ENCODE peak calls at places on chromosomes 7 and 10, in six cellular contexts. One of them, this sample, is unnamed.

GRCh38 chr7:115099906-115100305 is 178.0 kb downstream of the MDFIC start:
- DNase-seq in thoracic aorta: no peak
- DNase-seq in endothelial cell of umbilical vein: peak; percentile 88
- DNase-seq in HCT116: no peak
- DNase-seq in SK-N-SH: no peak
- DNase-seq in fibroblast of lung: peak; percentile 81
- DNase-seq in this sample: no peak

GRCh38 chr7:142528608-142529408 is 220.5 kb upstream of the PRSS1 start:
- DNase-seq in thoracic aorta: no peak
- DNase-seq in endothelial cell of umbilical vein: no peak
- DNase-seq in HCT116: no peak
- DNase-seq in SK-N-SH: no peak
- DNase-seq in fibroblast of lung: no peak
- DNase-seq in this sample: no peak

GRCh38 chr7:135536160-135536559 is 21.6 kb upstream of the NUP205 start:
- DNase-seq in thoracic aorta: no peak
- DNase-seq in endothelial cell of umbilical vein: no peak
- DNase-seq in HCT116: no peak
- DNase-seq in SK-N-SH: no peak
- DNase-seq in fibroblast of lung: peak; percentile 59
- DNase-seq in this sample: no peak

GRCh38 chr10:119394657-119395286 is 147.7 kb downstream of the RGS10 start:
- DNase-seq in thoracic aorta: no peak
- DNase-seq in endothelial cell of umbilical vein: no peak
- DNase-seq in HCT116: no peak
- DNase-seq in SK-N-SH: no peak
- DNase-seq in fibroblast of lung: no peak
- DNase-seq in this sample: no peak

GRCh38 chr10:61900829-61901783 is at the start of gene ARID5B:
- DNase-seq in thoracic aorta: no peak
- DNase-seq in endothelial cell of umbilical vein: peak; percentile 59
- DNase-seq in HCT116: peak; percentile 68
- DNase-seq in SK-N-SH: peak; percentile 68
- DNase-seq in fibroblast of lung: peak; percentile 74
- DNase-seq in this sample: peak; percentile 79

GRCh38 chr7:143381427-143382125 is 431 bp downstream of the ZYX start:
- DNase-seq in thoracic aorta: no peak
- DNase-seq in endothelial cell of umbilical vein: peak; percentile 68
- DNase-seq in HCT116: no peak
- DNase-seq in SK-N-SH: peak; percentile 89
- DNase-seq in fibroblast of lung: peak; percentile 76
- DNase-seq in this sample: peak; percentile 45

GRCh38 chr7:100859856-100860255 is 7.3 kb upstream of the TRIP6 start:
- DNase-seq in thoracic aorta: no peak
- DNase-seq in endothelial cell of umbilical vein: no peak
- DNase-seq in HCT116: no peak
- DNase-seq in SK-N-SH: peak; percentile 38
- DNase-seq in fibroblast of lung: no peak
- DNase-seq in this sample: no peak

GRCh38 chr10:80497187-80498038 is 40.3 kb upstream of the SH2D4B start:
- DNase-seq in thoracic aorta: no peak
- DNase-seq in endothelial cell of umbilical vein: peak; percentile 78
- DNase-seq in HCT116: no peak
- DNase-seq in SK-N-SH: no peak
- DNase-seq in fibroblast of lung: peak; percentile 80
- DNase-seq in this sample: no peak

GRCh38 chr7:24882989-24883631 is 96.9 kb downstream of the OSBPL3 start:
- DNase-seq in thoracic aorta: no peak
- DNase-seq in endothelial cell of umbilical vein: peak; percentile 67
- DNase-seq in HCT116: no peak
- DNase-seq in SK-N-SH: no peak
- DNase-seq in fibroblast of lung: peak; percentile 85
- DNase-seq in this sample: no peak

GRCh38 chr7:41977165-41977651 is 259.8 kb downstream of the GLI3 start:
- DNase-seq in thoracic aorta: no peak
- DNase-seq in endothelial cell of umbilical vein: peak; percentile 65
- DNase-seq in HCT116: peak; percentile 12
- DNase-seq in SK-N-SH: peak; percentile 43
- DNase-seq in fibroblast of lung: peak; percentile 62
- DNase-seq in this sample: peak; percentile 63

GRCh38 chr7:134058980-134059379 is 68.2 kb upstream of the LRGUK start:
- DNase-seq in thoracic aorta: no peak
- DNase-seq in endothelial cell of umbilical vein: no peak
- DNase-seq in HCT116: no peak
- DNase-seq in SK-N-SH: no peak
- DNase-seq in fibroblast of lung: peak; percentile 3
- DNase-seq in this sample: peak; percentile 22

GRCh38 chr7:127974611-127975010 is 56.6 kb downstream of the LRRC4 start:
- DNase-seq in thoracic aorta: no peak
- DNase-seq in endothelial cell of umbilical vein: no peak
- DNase-seq in HCT116: no peak
- DNase-seq in SK-N-SH: no peak
- DNase-seq in fibroblast of lung: no peak
- DNase-seq in this sample: peak; percentile 21

GRCh38 chr10:124313374-124313773 is 105.3 kb downstream of the OAT start:
- DNase-seq in thoracic aorta: no peak
- DNase-seq in endothelial cell of umbilical vein: no peak
- DNase-seq in HCT116: no peak
- DNase-seq in SK-N-SH: no peak
- DNase-seq in fibroblast of lung: no peak
- DNase-seq in this sample: no peak

DNA sequence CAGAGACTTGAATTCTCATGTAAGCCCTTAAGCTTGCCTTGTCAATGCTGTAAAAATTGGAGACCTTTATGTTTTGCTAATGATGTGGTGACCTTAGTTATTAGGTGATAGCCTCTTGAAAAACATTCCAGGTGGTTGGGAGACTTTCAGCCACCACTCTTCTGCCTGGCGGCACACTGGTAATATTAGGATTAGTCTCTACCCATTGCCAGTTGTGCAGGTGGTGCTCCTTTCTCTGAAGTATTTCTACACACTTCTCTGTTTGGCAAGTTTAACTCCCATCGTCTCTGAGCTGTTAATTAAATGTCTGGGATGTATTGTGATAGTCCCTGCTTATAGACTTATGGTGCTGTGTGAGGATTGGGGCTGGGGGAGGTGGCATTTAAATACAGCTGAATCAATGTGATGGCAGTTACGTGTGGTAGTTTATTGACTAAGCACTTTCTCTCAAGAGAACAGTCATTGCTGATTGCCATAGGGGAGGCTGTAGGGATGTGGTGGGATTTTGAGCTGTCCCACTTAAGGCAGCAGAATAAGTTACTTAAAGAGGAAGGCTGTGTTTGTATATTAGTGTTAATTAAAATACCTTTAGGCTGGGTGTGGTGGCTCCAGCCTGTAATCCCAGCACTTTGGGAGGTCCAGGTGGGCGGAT is 61.7 kb downstream of the DAGLB start:
- DNase-seq in thoracic aorta: no peak
- DNase-seq in endothelial cell of umbilical vein: no peak
- DNase-seq in HCT116: no peak
- DNase-seq in SK-N-SH: no peak
- DNase-seq in fibroblast of lung: no peak
- DNase-seq in this sample: no peak
- H3K4me1 ChIP-seq in thoracic aorta: peaks cover 57% of the 10 kb centered on the region
- H3K4me1 ChIP-seq in endothelial cell of umbilical vein: peaks cover 50% of the 10 kb centered on the region
- H3K4me1 ChIP-seq in HCT116: peaks cover 30% of the 10 kb centered on the region
- H3K4me1 ChIP-seq in SK-N-SH: peaks cover 25% of the 10 kb centered on the region
- H3K4me1 ChIP-seq in fibroblast of lung: peaks cover 11% of the 10 kb centered on the region
- H3K4me1 ChIP-seq in this sample: peaks cover 8% of the 10 kb centered on the region

GRCh38 chr7:116804459-116804858 is 57.9 kb upstream of the CAPZA2 start:
- DNase-seq in thoracic aorta: no peak
- DNase-seq in endothelial cell of umbilical vein: no peak
- DNase-seq in HCT116: no peak
- DNase-seq in SK-N-SH: no peak
- DNase-seq in fibroblast of lung: no peak
- DNase-seq in this sample: no peak
- H3K4me1 ChIP-seq in thoracic aorta: peaks cover 16% of the 10 kb centered on the region
- H3K4me1 ChIP-seq in endothelial cell of umbilical vein: peaks cover 22% of the 10 kb centered on the region
- H3K4me1 ChIP-seq in HCT116: peaks cover 76% of the 10 kb centered on the region
- H3K4me1 ChIP-seq in SK-N-SH: peaks cover 17% of the 10 kb centered on the region
- H3K4me1 ChIP-seq in fibroblast of lung: peaks cover 13% of the 10 kb centered on the region
- H3K4me1 ChIP-seq in this sample: peaks cover 17% of the 10 kb centered on the region

GRCh38 chr10:50574305-50574704 is 49.5 kb downstream of the SGMS1 start:
- DNase-seq in thoracic aorta: no peak
- DNase-seq in endothelial cell of umbilical vein: no peak
- DNase-seq in HCT116: no peak
- DNase-seq in SK-N-SH: no peak
- DNase-seq in fibroblast of lung: no peak
- DNase-seq in this sample: no peak
- H3K4me1 ChIP-seq in thoracic aorta: peaks cover 40% of the 10 kb centered on the region
- H3K4me1 ChIP-seq in endothelial cell of umbilical vein: no peaks in the 10 kb centered on the region
- H3K4me1 ChIP-seq in HCT116: peaks cover 5% of the 10 kb centered on the region
- H3K4me1 ChIP-seq in SK-N-SH: peaks cover 25% of the 10 kb centered on the region
- H3K4me1 ChIP-seq in fibroblast of lung: peaks cover 9% of the 10 kb centered on the region
- H3K4me1 ChIP-seq in this sample: peaks cover 7% of the 10 kb centered on the region

GRCh38 chr10:132409667-132410028 is 12.6 kb downstream of the PWWP2B start:
- DNase-seq in thoracic aorta: no peak
- DNase-seq in endothelial cell of umbilical vein: no peak
- DNase-seq in HCT116: no peak
- DNase-seq in SK-N-SH: no peak
- DNase-seq in fibroblast of lung: no peak
- DNase-seq in this sample: no peak
- H3K4me1 ChIP-seq in thoracic aorta: peaks cover 13% of the 10 kb centered on the region
- H3K4me1 ChIP-seq in endothelial cell of umbilical vein: peaks cover 23% of the 10 kb centered on the region
- H3K4me1 ChIP-seq in HCT116: peaks cover 15% of the 10 kb centered on the region
- H3K4me1 ChIP-seq in SK-N-SH: no peaks in the 10 kb centered on the region
- H3K4me1 ChIP-seq in fibroblast of lung: peaks cover 6% of the 10 kb centered on the region
- H3K4me1 ChIP-seq in this sample: peaks cover 26% of the 10 kb centered on the region

GRCh38 chr10:102813017-102813541 is 24.1 kb downstream of the CYP17A1 start:
- DNase-seq in thoracic aorta: no peak
- DNase-seq in endothelial cell of umbilical vein: no peak
- DNase-seq in HCT116: no peak
- DNase-seq in SK-N-SH: no peak
- DNase-seq in fibroblast of lung: no peak
- DNase-seq in this sample: no peak
- H3K4me1 ChIP-seq in thoracic aorta: peaks cover 55% of the 10 kb centered on the region
- H3K4me1 ChIP-seq in endothelial cell of umbilical vein: peaks cover 42% of the 10 kb centered on the region
- H3K4me1 ChIP-seq in HCT116: no peaks in the 10 kb centered on the region
- H3K4me1 ChIP-seq in SK-N-SH: peaks cover 8% of the 10 kb centered on the region
- H3K4me1 ChIP-seq in fibroblast of lung: peaks cover 22% of the 10 kb centered on the region
- H3K4me1 ChIP-seq in this sample: peaks cover 4% of the 10 kb centered on the region

GRCh38 chr7:20200361-20200760 is 16.8 kb downstream of the MACC1 start:
- DNase-seq in thoracic aorta: no peak
- DNase-seq in endothelial cell of umbilical vein: peak; percentile 22
- DNase-seq in HCT116: no peak
- DNase-seq in SK-N-SH: no peak
- DNase-seq in fibroblast of lung: no peak
- DNase-seq in this sample: no peak
- H3K4me1 ChIP-seq in thoracic aorta: no peaks in the 10 kb centered on the region
- H3K4me1 ChIP-seq in endothelial cell of umbilical vein: peaks cover 11% of the 10 kb centered on the region
- H3K4me1 ChIP-seq in HCT116: peaks cover 20% of the 10 kb centered on the region
- H3K4me1 ChIP-seq in SK-N-SH: peaks cover 9% of the 10 kb centered on the region
- H3K4me1 ChIP-seq in fibroblast of lung: no peaks in the 10 kb centered on the region
- H3K4me1 ChIP-seq in this sample: peaks cover 7% of the 10 kb centered on the region

DNA sequence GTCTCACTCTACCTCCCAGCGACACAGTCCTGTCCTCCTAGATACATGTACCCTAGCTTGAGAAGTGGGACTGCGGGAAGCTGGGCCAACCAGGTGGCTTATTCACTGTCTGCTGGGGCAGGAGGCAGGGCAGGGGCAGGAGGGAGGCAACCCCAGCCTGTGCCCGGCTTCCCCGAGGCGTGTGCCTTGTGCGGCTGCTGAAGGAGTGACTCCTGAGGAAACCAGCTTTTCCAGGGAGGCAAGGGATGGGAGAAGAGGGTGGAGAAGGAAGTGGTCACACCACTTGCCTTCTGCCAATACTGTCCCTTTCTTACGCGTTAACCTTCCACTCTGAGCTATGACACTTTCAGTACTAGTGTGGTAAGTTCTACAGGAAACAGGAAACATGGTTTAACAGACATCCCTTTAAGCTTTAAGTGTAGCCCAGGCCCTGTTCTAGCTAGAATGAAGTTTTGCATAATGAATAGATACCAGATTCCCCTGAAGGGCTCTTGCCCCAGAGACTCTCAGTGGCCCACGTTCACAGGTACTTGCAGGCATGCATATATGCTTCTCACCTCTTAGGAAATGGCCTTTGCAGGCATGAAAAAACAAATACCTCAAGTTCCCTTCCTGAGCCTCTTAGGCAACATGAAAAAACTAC is 40.6 kb downstream of the SYPL1 start:
- DNase-seq in thoracic aorta: no peak
- DNase-seq in endothelial cell of umbilical vein: peak; percentile 79
- DNase-seq in HCT116: no peak
- DNase-seq in SK-N-SH: peak; percentile 49
- DNase-seq in fibroblast of lung: peak; percentile 19
- DNase-seq in this sample: no peak
- H3K4me1 ChIP-seq in thoracic aorta: peaks cover 8% of the 10 kb centered on the region
- H3K4me1 ChIP-seq in endothelial cell of umbilical vein: peaks cover 20% of the 10 kb centered on the region
- H3K4me1 ChIP-seq in HCT116: no peaks in the 10 kb centered on the region
- H3K4me1 ChIP-seq in SK-N-SH: peaks cover 20% of the 10 kb centered on the region
- H3K4me1 ChIP-seq in fibroblast of lung: no peaks in the 10 kb centered on the region
- H3K4me1 ChIP-seq in this sample: peaks cover under 1% of the 10 kb centered on the region

GRCh38 chr10:108582888-108583287 is 1340.4 kb downstream of the XPNPEP1 start:
- DNase-seq in thoracic aorta: no peak
- DNase-seq in endothelial cell of umbilical vein: no peak
- DNase-seq in HCT116: no peak
- DNase-seq in SK-N-SH: no peak
- DNase-seq in fibroblast of lung: no peak
- DNase-seq in this sample: no peak
- H3K4me1 ChIP-seq in thoracic aorta: no peaks in the 10 kb centered on the region
- H3K4me1 ChIP-seq in endothelial cell of umbilical vein: no peaks in the 10 kb centered on the region
- H3K4me1 ChIP-seq in HCT116: no peaks in the 10 kb centered on the region
- H3K4me1 ChIP-seq in SK-N-SH: no peaks in the 10 kb centered on the region
- H3K4me1 ChIP-seq in fibroblast of lung: no peaks in the 10 kb centered on the region
- H3K4me1 ChIP-seq in this sample: no peaks in the 10 kb centered on the region

This sample was measured in neural progenitor cell.